ENCODE peak calls at places on chromosome 15, in eight cellular contexts. J is amygdala; L is stimulated activated CD4-positive, alpha-beta T cell treated with anti-CD3 and anti-CD28 coated beads, Interleukin-1b, Interleukin-23, amount 100 ng/mL, for 48 hours; I is stimulated activated naive CD8-positive, alpha-beta T cell treated with anti-CD3 and anti-CD28 coated beads, Interleukin-15, Interleukin-2, amounts not matched to agents 100 U/mL and 50 U/mL, for 24 hours; Y is GM12865; A is HuH-7.5; X is fibroblast of pulmonary artery; O is lung microvascular endothelial cell. T is an unnamed sample.
A peak's percentile ranks its signal among the peaks of the same experiment; 100 is the strongest.

GRCh38 chr15:65071381-65071811 is 3.6 kb upstream of the RASL12 start:
- DNase-seq in J (no peak), O (no peak), L (no peak), A (no peak), Y (no peak), X (peak; percentile 54), I (no peak), T (peak; percentile 37)

GRCh38 chr15:88465633-88466219 is 1.5 kb downstream of the MRPL46 start:
- DNase-seq in Y (peak; percentile 20), J (no peak), X (peak; percentile 51), L (peak; percentile 52), A (no peak), O (peak; percentile 55), I (no peak), T (peak; percentile 79)

GRCh38 chr15:73965730-73966103 is 26.4 kb downstream of the STOML1 start:
- DNase-seq in O (no peak), A (no peak), X (no peak), I (no peak), L (peak; percentile 24), J (no peak), Y (peak; percentile 76), T (peak; percentile 59)

GRCh38 chr15:70451861-70452653 is 311.3 kb downstream of the UACA start:
- DNase-seq in X (no peak), J (no peak), A (no peak), L (peak; percentile 31), Y (no peak), O (no peak), I (no peak), T (no peak)

GRCh38 chr15:67968564-67969440 is 85.3 kb upstream of the PIAS1 start:
- DNase-seq in I (no peak), L (no peak), A (no peak), X (no peak), J (no peak), O (no peak), Y (no peak), T (no peak)

GRCh38 chr15:91717811-91718210 is 135.7 kb upstream of the SLCO3A1 start:
- DNase-seq in J (no peak), Y (no peak), I (no peak), A (no peak), X (no peak), L (no peak), O (no peak), T (no peak)

GRCh38 chr15:47685141-47685870 is 32.0 kb upstream of the SEMA6D start:
- DNase-seq in A (no peak), L (no peak), O (no peak), I (no peak), X (no peak), Y (no peak), J (no peak), T (no peak)

GRCh38 chr15:77036537-77037474 is 34.1 kb downstream of the TSPAN3 start:
- DNase-seq in O (no peak), I (no peak), L (no peak), J (no peak), X (no peak), Y (no peak), A (no peak), T (no peak)

GRCh38 chr15:29461877-29462276 is 192.3 kb upstream of the NSMCE3 start:
- DNase-seq in X (no peak), L (no peak), J (no peak), A (no peak), I (no peak), O (no peak), Y (no peak), T (no peak)

GRCh38 chr15:42348083-42348482 is 11.2 kb upstream of the CAPN3 start:
- DNase-seq in I (no peak), O (peak; percentile 28), X (peak; percentile 59), J (no peak), Y (no peak), L (no peak), A (no peak), T (peak; percentile 90)

T was measured in fibroblast of mammary gland.